ENCODE peak calls at places on chromosomes 16 and 17, in four cellular contexts. A is mammary epithelial cell, P is hepatocyte, E is adrenal gland. R is an unnamed sample.
A peak's percentile ranks its signal among the peaks of the same experiment; 100 is the strongest.

GRCh38 chr17:12963505-12963904 is 54.3 kb downstream of the ELAC2 start:
- DNase-seq in E (no peak), P (no peak), A (no peak), R (no peak)

GRCh38 chr17:6752068-6752909 is 3.6 kb upstream of the XAF1 start:
- DNase-seq in E (peak; percentile 60), A (peak; percentile 96), P (peak; percentile 63), R (no peak)

GRCh38 chr16:28491080-28491969 is 549 bp downstream of the CLN3 start:
- DNase-seq in P (peak; percentile 52), E (peak; percentile 50), A (peak; percentile 61), R (peak; percentile 45)

GRCh38 chr16:31699601-31700000 is 171.9 kb downstream of the AHSP start:
- DNase-seq in A (no peak), E (no peak), P (no peak), R (no peak)

GRCh38 chr17:7097940-7098339 is 16.7 kb downstream of the ASGR2 start:
- DNase-seq in E (no peak), P (no peak), A (no peak), R (no peak)

GRCh38 chr16:50354629-50355456 is 13.9 kb downstream of the BRD7 start:
- DNase-seq in A (no peak), E (no peak), P (no peak), R (no peak)

GRCh38 chr17:70552230-70552981 is 383.1 kb downstream of the KCNJ2 start:
- DNase-seq in E (no peak), P (peak; percentile 72), A (peak; percentile 18), R (no peak)

GRCh38 chr16:84177740-84178070 is 9.2 kb downstream of the TAF1C start:
- DNase-seq in P (no peak), A (peak; percentile 34), E (no peak), R (no peak)

GRCh38 chr17:36544320-36545092 is at the start of gene GGNBP2:
- DNase-seq in E (peak; percentile 91), P (peak; percentile 98), A (peak; percentile 91), R (peak; percentile 100)

GRCh38 chr16:17367932-17368331 is 102.8 kb downstream of the XYLT1 start:
- DNase-seq in A (no peak), E (peak; percentile 79), P (peak; percentile 47), R (no peak)
- TF ChIP-seq CTCF in A (no peak), E (no peak), P (no peak), R (no peak)

DNA sequence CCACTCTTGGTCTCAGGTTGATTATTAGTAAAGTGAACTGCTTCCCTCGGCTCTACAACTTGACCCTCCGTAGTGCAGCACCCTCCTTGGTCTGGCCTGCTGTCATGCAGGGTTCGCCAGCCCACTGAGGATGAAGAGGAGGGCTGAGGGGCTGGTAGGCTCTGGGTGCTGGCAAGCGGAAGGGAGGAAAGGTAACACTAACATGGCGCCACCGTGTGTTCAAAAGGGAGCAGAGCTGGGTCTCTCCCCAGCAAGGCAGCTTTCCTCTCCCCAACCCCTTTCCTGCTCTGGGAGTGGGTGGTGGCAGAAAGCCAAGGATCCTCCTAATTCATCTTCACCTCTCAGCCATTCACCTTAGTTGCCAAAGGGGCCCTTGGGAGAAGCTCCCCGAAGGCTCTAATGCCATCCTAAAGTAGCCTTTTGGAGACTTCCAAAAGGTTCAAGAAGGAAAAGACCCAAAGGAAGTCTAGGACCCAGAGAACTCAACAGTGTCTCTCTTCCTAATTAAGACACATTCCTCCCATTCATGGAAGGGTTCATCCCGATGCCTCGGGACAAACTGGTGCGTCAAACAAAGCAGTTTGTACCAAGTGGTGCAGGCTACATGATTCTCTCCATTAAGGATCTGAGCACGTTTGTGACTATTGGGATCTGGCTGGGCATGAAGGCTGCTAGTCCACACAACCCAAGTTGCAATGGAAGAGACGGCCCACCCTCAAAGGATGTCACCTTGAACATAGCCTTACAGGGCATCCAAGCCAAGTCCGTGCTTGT is 90.8 kb upstream of the TOB1 start:
- DNase-seq in A (peak; percentile 39), E (peak; percentile 79), P (peak; percentile 78), R (peak; percentile 80)
- TF ChIP-seq CTCF in A (peak; percentile 87), E (peak; percentile 40), P (peak; percentile 66), R (peak; percentile 94)

DNA sequence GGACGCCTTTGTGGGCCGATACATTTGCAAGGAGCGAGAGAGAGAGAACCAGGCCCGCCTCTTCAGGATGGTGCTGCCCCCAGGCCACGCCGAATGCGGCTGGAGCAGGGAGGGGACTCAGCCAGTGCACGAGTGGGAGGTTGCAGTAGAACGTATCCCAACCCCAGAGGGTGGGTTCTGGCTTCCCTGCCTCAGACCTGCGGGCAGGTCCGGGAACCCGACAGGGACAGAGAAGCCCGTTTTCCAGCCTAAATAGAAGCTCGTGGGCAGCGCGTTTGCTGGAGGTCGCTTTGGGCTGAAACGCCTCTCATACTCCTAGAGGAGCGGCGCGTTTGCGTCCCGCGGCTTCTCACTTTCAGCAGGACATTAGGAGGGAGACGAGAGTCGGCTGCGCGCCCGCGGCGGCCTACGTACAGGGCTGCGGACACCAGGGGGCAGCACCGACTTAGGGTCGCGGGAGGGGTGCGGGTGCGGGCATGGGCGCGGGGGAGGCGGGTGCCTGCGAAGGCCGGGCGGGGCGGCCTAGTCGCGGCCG is 11.0 kb downstream of the TBX2 start:
- DNase-seq in P (peak; percentile 93), E (peak; percentile 74), A (no peak), R (no peak)
- TF ChIP-seq CTCF in P (peak; percentile 76), E (no peak), A (peak; percentile 5), R (no peak)

GRCh38 chr17:28404812-28405570 is 1.0 kb downstream of the SLC46A1 start:
- DNase-seq in P (no peak), A (no peak), E (peak; percentile 73), R (no peak)
- TF ChIP-seq CTCF in P (no peak), A (no peak), E (no peak), R (no peak)

GRCh38 chr17:38585056-38585804 is 20.5 kb downstream of the SRCIN1 start:
- DNase-seq in A (no peak), E (no peak), P (peak; percentile 31), R (peak; percentile 63)

GRCh38 chr17:38583176-38583575 is 22.6 kb downstream of the SRCIN1 start:
- DNase-seq in A (no peak), P (no peak), E (no peak), R (no peak)

GRCh38 chr17:38585805-38586529 is 19.8 kb downstream of the SRCIN1 start:
- DNase-seq in E (no peak), P (no peak), A (no peak), R (no peak)

GRCh38 chr17:38583833-38584349 is 21.9 kb downstream of the SRCIN1 start:
- DNase-seq in E (no peak), P (no peak), A (no peak), R (no peak)

DNA sequence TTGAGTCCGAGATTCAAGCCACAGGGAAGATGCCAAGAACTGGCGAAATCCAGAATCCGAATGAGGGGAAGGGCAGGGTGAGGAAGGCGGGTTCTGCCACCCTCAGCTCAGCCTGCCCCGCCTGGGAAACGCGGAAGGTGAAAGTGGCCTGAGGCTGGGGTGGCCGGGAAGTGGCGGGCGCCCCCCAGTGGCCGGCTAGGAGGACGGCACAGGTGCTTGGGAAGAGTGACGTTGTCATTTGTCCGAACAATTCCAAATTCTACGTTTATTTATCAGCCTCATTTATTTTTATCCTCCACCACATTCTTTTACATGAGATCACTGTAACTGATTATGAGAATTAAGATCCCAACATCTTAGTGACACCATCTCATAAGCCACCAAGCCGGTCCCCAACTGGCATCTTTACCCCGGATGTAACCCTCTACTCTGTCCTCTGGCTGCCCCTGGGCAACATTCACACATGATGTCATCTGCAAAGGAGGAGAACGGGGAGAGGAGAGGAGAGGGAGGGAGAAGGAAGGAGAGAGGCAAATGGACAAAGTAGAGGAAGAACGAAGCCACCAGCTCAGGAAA is 21.3 kb downstream of the SRCIN1 start:
- DNase-seq in P (peak; percentile 79), A (peak; percentile 54), E (peak; percentile 73), R (peak; percentile 99)
- TF ChIP-seq CTCF in P (peak; percentile 88), A (peak; percentile 97), E (peak; percentile 96), R (peak; percentile 100)

DNA sequence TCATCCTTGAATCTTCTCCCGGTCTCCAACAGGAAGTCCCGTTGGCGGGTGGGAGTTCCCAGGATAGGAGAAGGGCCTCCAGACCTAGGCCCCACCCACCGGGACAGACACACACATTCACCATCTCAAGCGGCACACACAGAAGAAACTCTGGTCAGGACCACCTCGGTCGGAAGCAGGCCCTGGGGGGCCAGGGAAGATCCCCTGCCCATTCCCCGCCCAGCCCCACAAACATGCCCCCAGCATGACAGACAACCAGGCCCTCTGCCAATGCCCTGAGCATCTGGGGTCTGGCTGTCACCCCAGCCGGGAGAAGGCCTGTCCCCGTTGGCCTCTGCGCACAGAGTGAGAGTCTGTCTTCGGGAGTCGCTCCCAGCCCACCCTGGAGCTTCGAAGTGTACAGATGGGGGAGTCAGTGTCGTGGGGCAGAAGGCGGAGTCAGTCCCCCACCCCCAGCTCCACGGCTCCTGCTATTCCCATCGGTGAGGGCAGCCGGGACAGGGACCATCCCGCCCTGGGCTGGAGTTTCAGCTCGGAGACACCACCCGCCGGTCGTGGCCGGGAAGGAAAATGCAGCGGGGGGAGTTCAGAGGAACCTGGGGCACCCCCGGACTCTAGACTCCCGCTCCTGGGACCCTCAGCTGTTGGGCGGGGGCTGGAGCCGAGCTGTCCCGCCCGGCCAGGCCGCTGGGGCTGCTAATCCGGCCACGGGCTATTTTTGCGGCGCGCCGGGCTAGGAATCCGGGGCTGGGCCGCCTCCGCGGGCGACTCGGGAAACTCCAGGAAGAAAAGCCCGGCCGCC is 690 bp downstream of the RHBDF1 start:
- DNase-seq in A (peak; percentile 90), P (peak; percentile 92), E (peak; percentile 59), R (peak; percentile 86)
- TF ChIP-seq CTCF in A (peak; percentile 18), P (no peak), E (no peak), R (no peak)

GRCh38 chr17:81996757-81997441 is 19.5 kb downstream of the ASPSCR1 start:
- DNase-seq in A (no peak), P (no peak), E (no peak), R (no peak)

GRCh38 chr17:81994593-81995462 is 17.4 kb downstream of the ASPSCR1 start:
- DNase-seq in P (no peak), A (no peak), E (no peak), R (no peak)

GRCh38 chr17:81993726-81994592 is 16.5 kb downstream of the ASPSCR1 start:
- DNase-seq in E (no peak), P (no peak), A (no peak), R (no peak)

GRCh38 chr17:81996232-81996756 is 18.9 kb downstream of the ASPSCR1 start:
- DNase-seq in E (no peak), A (no peak), P (no peak), R (no peak)

GRCh38 chr17:81995463-81996231 is 18.2 kb downstream of the ASPSCR1 start:
- DNase-seq in E (no peak), P (no peak), A (no peak), R (no peak)
- TF ChIP-seq CTCF in E (no peak), P (no peak), A (no peak), R (no peak)

R was measured in Calu3.